ENCODE peak calls at places on chromosomes 13 and 19, in five cellular contexts. A is mucosa of descending colon; Y is brain microvascular endothelial cell; X is smooth muscle cell of the brain vasculature; G is naive thymus-derived CD8-positive, alpha-beta T cell. V is an unnamed sample.

GRCh38 chr13:46553886-46554855 is 1.2 kb downstream of the LRCH1 start:
- DNase-seq in A (peak; percentile 84), Y (peak; percentile 78), X (no peak), G (peak; percentile 55), V (peak; percentile 62)

GRCh38 chr19:1259873-1260748 is 9.0 kb upstream of the CIRBP start:
- DNase-seq in A (peak; percentile 80), Y (no peak), X (no peak), G (peak; percentile 53), V (no peak)

GRCh38 chr19:1159864-1160595 is 14.0 kb downstream of the SBNO2 start:
- DNase-seq in A (no peak), Y (no peak), X (no peak), G (no peak), V (no peak)

GRCh38 chr19:4343845-4344713 is 717 bp downstream of the MPND start:
- DNase-seq in A (no peak), Y (no peak), X (no peak), G (no peak), V (no peak)

GRCh38 chr13:36072127-36072526 is 59.1 kb downstream of the DCLK1 start:
- DNase-seq in A (no peak), Y (no peak), X (no peak), G (no peak), V (no peak)

GRCh38 chr19:39590265-39590664 is 12.1 kb upstream of the LGALS13 start:
- DNase-seq in A (no peak), Y (peak; percentile 12), X (no peak), G (no peak), V (no peak)

GRCh38 chr13:101140087-101140770 is 276.1 kb downstream of the NALCN start:
- DNase-seq in A (no peak), Y (no peak), X (no peak), G (no peak), V (no peak)

GRCh38 chr19:23070353-23070781 is 46.5 kb upstream of the ZNF730 start:
- DNase-seq in A (peak; percentile 26), Y (peak; percentile 46), X (no peak), G (no peak), V (no peak)

GRCh38 chr13:95924389-95924994 is 128.7 kb downstream of the UGGT2 start:
- DNase-seq in A (no peak), Y (peak; percentile 82), X (peak; percentile 57), G (no peak), V (no peak)

GRCh38 chr19:18049390-18049789 is 37.3 kb downstream of the IL12RB1 start:
- DNase-seq in A (peak; percentile 83), Y (peak; percentile 38), X (peak; percentile 29), G (no peak), V (no peak)

GRCh38 chr19:1884291-1884718 is 991 bp downstream of the ABHD17A start:
- DNase-seq in A (peak; percentile 52), Y (no peak), X (no peak), G (no peak), V (peak; percentile 60)

GRCh38 chr13:23748109-23748508 is 141.1 kb downstream of the MIPEP start:
- DNase-seq in A (no peak), Y (no peak), X (no peak), G (no peak), V (no peak)

GRCh38 chr19:34926685-34927375 is at the start of gene ZNF30:
- DNase-seq in A (peak; percentile 94), Y (peak; percentile 90), X (peak; percentile 72), G (peak; percentile 77), V (peak; percentile 74)

GRCh38 chr13:80151016-80151415 is 189.9 kb downstream of the SPRY2 start:
- DNase-seq in A (no peak), Y (no peak), X (no peak), G (no peak), V (no peak)

GRCh38 chr19:56142087-56142787 is 1.1 kb downstream of the ZNF444 start:
- DNase-seq in A (peak; percentile 66), Y (no peak), X (no peak), G (no peak), V (no peak)

GRCh38 chr13:113216165-113217056 is 7.0 kb downstream of the CUL4A start:
- DNase-seq in A (no peak), Y (peak; percentile 52), X (no peak), G (no peak), V (no peak)

GRCh38 chr19:16402076-16402475 is 69.7 kb downstream of the EPS15L1 start:
- DNase-seq in A (no peak), Y (no peak), X (no peak), G (no peak), V (no peak)